ENCODE peak calls at places on chromosomes 1 and 21, in six cellular contexts. C, N, Y, Z, A and E are unnamed samples.

GRCh38 chr1:24102966-24103365 is 9.0 kb downstream of the MYOM3 start:
- DNase-seq in A (no peak), Z (no peak), C (peak), N (no peak), Y (no peak), E (peak)

GRCh38 chr1:79042117-79042516 is 35.6 kb upstream of the ADGRL4 start:
- DNase-seq in Z (peak), Y (no peak), C (no peak), A (peak), N (no peak), E (no peak)

GRCh38 chr1:51044834-51045233 is 57.2 kb upstream of the C1orf185 start:
- DNase-seq in Y (no peak), N (no peak), A (no peak), Z (peak), C (no peak), E (no peak)

GRCh38 chr1:41387667-41388091 is 26.4 kb downstream of the FOXO6 start:
- DNase-seq in N (peak), Z (peak), C (peak), Y (no peak), A (no peak), E (peak)

GRCh38 chr1:26059906-26060305 is 7.5 kb downstream of the TRIM63 start:
- DNase-seq in C (no peak), Z (no peak), N (no peak), Y (no peak), A (no peak), E (no peak)

GRCh38 chr21:41616063-41616591 is 108.2 kb upstream of the TMPRSS2 start:
- DNase-seq in Z (peak), A (peak), C (no peak), N (no peak), Y (no peak), E (no peak)

GRCh38 chr1:183628537-183628936 is 7.0 kb downstream of the ARPC5 start:
- DNase-seq in Z (no peak), A (no peak), C (no peak), N (no peak), Y (no peak), E (no peak)

GRCh38 chr1:200877839-200878551 is 5.2 kb downstream of the GPR25 start:
- DNase-seq in Y (no peak), A (no peak), N (no peak), Z (no peak), C (no peak), E (no peak)

GRCh38 chr1:164644774-164645634 is 86.0 kb downstream of the PBX1 start:
- DNase-seq in N (no peak), A (no peak), Z (peak), Y (no peak), C (no peak), E (no peak)

GRCh38 chr1:81458186-81458585 is 342.5 kb upstream of the ADGRL2 start:
- DNase-seq in A (no peak), C (no peak), N (no peak), Z (no peak), Y (no peak), E (no peak)

GRCh38 chr1:193558491-193559028 is 372.1 kb upstream of the B3GALT2 start:
- DNase-seq in Z (peak), N (no peak), C (no peak), Y (no peak), A (peak), E (no peak)

GRCh38 chr21:45825209-45825602 is 156.4 kb upstream of the COL6A1 start:
- DNase-seq in A (no peak), Y (no peak), Z (no peak), N (no peak), C (no peak), E (no peak)

GRCh38 chr1:204323887-204324286 is 35.8 kb downstream of the PLEKHA6 start:
- DNase-seq in A (peak), Z (peak), C (no peak), N (no peak), Y (no peak), E (no peak)

GRCh38 chr1:207007352-207008033 is 25.1 kb downstream of the C1orf116 start:
- DNase-seq in Z (peak), Y (no peak), C (no peak), N (peak), A (peak), E (no peak)

GRCh38 chr1:181101581-181102226 is 13.2 kb downstream of the IER5 start:
- DNase-seq in N (peak), A (no peak), Y (no peak), Z (peak), C (no peak), E (no peak)

GRCh38 chr1:162823231-162823630 is 32.7 kb downstream of the HSD17B7 start:
- DNase-seq in Z (no peak), A (no peak), N (no peak), C (no peak), Y (no peak), E (no peak)

GRCh38 chr1:24275510-24275909 is 43.6 kb upstream of the GRHL3 start:
- DNase-seq in N (no peak), C (no peak), Z (peak), Y (no peak), A (no peak), E (no peak)

GRCh38 chr1:210185063-210185462 is 47.5 kb upstream of the SERTAD4 start:
- DNase-seq in Y (no peak), A (no peak), Z (no peak), N (no peak), C (no peak), E (no peak)

GRCh38 chr1:79982218-79982617 is 975.7 kb upstream of the ADGRL4 start:
- DNase-seq in Z (peak), C (peak), A (peak), Y (no peak), N (no peak), E (peak)

GRCh38 chr21:45040739-45041138 is 33.6 kb upstream of the ADARB1 start:
- DNase-seq in Z (no peak), Y (no peak), A (no peak), N (no peak), C (no peak), E (no peak)

GRCh38 chr1:81296584-81296983 is 504.1 kb upstream of the ADGRL2 start:
- DNase-seq in Z (peak), A (no peak), Y (no peak), C (no peak), N (no peak), E (no peak)

GRCh38 chr1:115469703-115470476 is 131.8 kb upstream of the NGF start:
- DNase-seq in N (peak), C (peak), Z (peak), Y (peak), A (no peak), E (peak)

GRCh38 chr1:37605061-37605650 is 9.4 kb upstream of the GNL2 start:
- DNase-seq in Z (no peak), C (no peak), A (no peak), Y (no peak), N (no peak), E (no peak)

GRCh38 chr1:17229379-17229778 is 19.5 kb upstream of the PADI3 start:
- DNase-seq in Y (no peak), N (no peak), Z (no peak), C (no peak), A (no peak), E (no peak)

GRCh38 chr1:187509091-187509490 is 680.3 kb downstream of the PLA2G4A start:
- DNase-seq in Y (no peak), C (no peak), N (no peak), Z (no peak), A (no peak), E (no peak)

GRCh38 chr1:230915079-230915478 is 46.8 kb upstream of the C1orf198 start:
- DNase-seq in Y (no peak), C (no peak), Z (no peak), A (no peak), N (no peak), E (no peak)

GRCh38 chr1:150906329-150906728 is 19.4 kb downstream of the CTXND2 start:
- DNase-seq in C (no peak), N (no peak), A (no peak), Y (no peak), Z (no peak), E (no peak)

GRCh38 chr1:201245082-201245481 is 38.2 kb upstream of the PKP1 start:
- DNase-seq in N (no peak), Y (no peak), Z (no peak), C (no peak), A (no peak), E (no peak)

GRCh38 chr1:187685338-187685737 is 856.6 kb downstream of the PLA2G4A start:
- DNase-seq in A (peak), Y (no peak), N (no peak), Z (peak), C (no peak), E (no peak)

GRCh38 chr1:211313392-211313791 is 13.2 kb upstream of the TRAF5 start:
- DNase-seq in C (no peak), A (no peak), Z (no peak), Y (no peak), N (no peak), E (no peak)

GRCh38 chr1:89257036-89257435 is 15.6 kb downstream of the GBP5 start:
- DNase-seq in Z (no peak), N (no peak), C (no peak), Y (no peak), A (no peak), E (no peak)

GRCh38 chr1:59669752-59670312 is 144.9 kb upstream of the HOOK1 start:
- DNase-seq in Y (peak), N (peak), A (no peak), Z (peak), C (peak), E (peak)

GRCh38 chr1:246647113-246647512 is 77.1 kb upstream of the SCCPDH start:
- DNase-seq in A (peak), Y (peak), C (peak), Z (peak), N (peak), E (peak)

GRCh38 chr1:10761503-10762152 is 34.8 kb downstream of the CASZ1 start:
- DNase-seq in N (no peak), A (no peak), Y (no peak), C (no peak), Z (no peak), E (no peak)

GRCh38 chr1:61244114-61244513 is 161.8 kb downstream of the NFIA start:
- DNase-seq in C (no peak), Z (peak), N (no peak), Y (no peak), A (peak), E (no peak)

GRCh38 chr1:15256584-15256983 is 9.6 kb downstream of the FHAD1 start:
- DNase-seq in N (no peak), C (no peak), Z (no peak), A (no peak), Y (no peak), E (no peak)